ENCODE peak calls at places on chromosomes 11 and 22, in five cellular contexts. N, P, B, G and W are unnamed samples.
A peak's percentile ranks its signal among the peaks of the same experiment; 100 is the strongest.

GRCh38 chr22:30217698-30218565 is 28.6 kb downstream of the LIF start:
- DNase-seq in P (no peak), G (no peak), B (no peak), N (no peak), W (no peak)

GRCh38 chr11:121829159-121829643 is 286.8 kb downstream of the BLID start:
- DNase-seq in B (no peak), G (no peak), P (peak; percentile 97), N (peak; percentile 84), W (peak; percentile 99)

GRCh38 chr11:62108971-62109391 is 14.8 kb upstream of the INCENP start:
- DNase-seq in N (no peak), P (peak; percentile 64), G (no peak), B (no peak), W (peak; percentile 29)

GRCh38 chr11:46977940-46978595 is 41.5 kb downstream of the CSTPP1 start:
- DNase-seq in G (no peak), B (no peak), N (no peak), P (no peak), W (peak; percentile 16)

GRCh38 chr11:57900315-57900714 is 123.4 kb upstream of the OR9Q1 start:
- DNase-seq in P (no peak), N (no peak), B (no peak), G (no peak), W (no peak)

GRCh38 chr11:86068138-86068861 is 584 bp downstream of the PICALM start:
- DNase-seq in N (peak; percentile 90), B (peak; percentile 74), P (no peak), G (no peak), W (no peak)

GRCh38 chr11:35785287-35786167 is 123.0 kb downstream of the TRIM44 start:
- DNase-seq in P (peak; percentile 18), N (no peak), G (no peak), B (no peak), W (no peak)

GRCh38 chr22:50470491-50470890 is 4.3 kb downstream of the SBF1 start:
- DNase-seq in P (no peak), B (no peak), N (no peak), G (no peak), W (no peak)

GRCh38 chr11:2310786-2311455 is 9.1 kb downstream of the TSPAN32 start:
- DNase-seq in N (peak; percentile 76), P (no peak), B (peak; percentile 60), G (peak; percentile 58), W (no peak)

GRCh38 chr11:75472081-75472732 is 39.2 kb upstream of the KLHL35 start:
- DNase-seq in B (no peak), P (no peak), N (no peak), G (no peak), W (no peak)

GRCh38 chr22:27387561-27387960 is 414.0 kb downstream of the MN1 start:
- DNase-seq in N (peak; percentile 63), P (no peak), B (no peak), G (no peak), W (no peak)

GRCh38 chr11:62556102-62556871 is 9.7 kb upstream of the AHNAK start:
- DNase-seq in N (peak; percentile 98), P (peak; percentile 94), G (peak; percentile 99), B (peak; percentile 93), W (peak; percentile 88)

GRCh38 chr11:27328602-27329001 is 34.4 kb downstream of the CCDC34 start:
- DNase-seq in G (no peak), N (no peak), B (no peak), P (peak; percentile 35), W (no peak)

GRCh38 chr11:106305458-106305857 is 228.0 kb downstream of the AASDHPPT start:
- DNase-seq in P (no peak), B (no peak), G (no peak), N (no peak), W (no peak)

GRCh38 chr11:119721129-119722120 is 7.6 kb downstream of the NECTIN1 start:
- DNase-seq in P (peak; percentile 21), B (no peak), G (no peak), N (peak; percentile 83), W (no peak)

GRCh38 chr11:68889948-68890446 is 13.6 kb downstream of the MRPL21 start:
- DNase-seq in P (peak; percentile 42), N (peak; percentile 91), B (no peak), G (no peak), W (peak; percentile 77)

GRCh38 chr11:27807594-27807993 is 107.3 kb upstream of the BDNF start:
- DNase-seq in P (peak; percentile 15), N (no peak), B (no peak), G (no peak), W (no peak)

GRCh38 chr22:45846952-45847351 is 130.0 kb downstream of the WNT7B start:
- DNase-seq in P (peak; percentile 19), B (no peak), G (no peak), N (no peak), W (no peak)

GRCh38 chr11:380996-381395 is 11.7 kb downstream of the B4GALNT4 start:
- DNase-seq in G (no peak), N (no peak), B (no peak), P (no peak), W (no peak)

GRCh38 chr22:25698986-25699385 is 43.0 kb upstream of the MYO18B start:
- DNase-seq in N (no peak), B (no peak), P (no peak), G (no peak), W (no peak)

GRCh38 chr22:25702046-25702445 is 39.9 kb upstream of the MYO18B start:
- DNase-seq in P (peak; percentile 55), G (no peak), B (no peak), N (no peak), W (no peak)

GRCh38 chr22:25698461-25698860 is 43.5 kb upstream of the MYO18B start:
- DNase-seq in P (no peak), G (no peak), N (no peak), B (no peak), W (no peak)

GRCh38 chr22:25702571-25703167 is 39.3 kb upstream of the MYO18B start:
- DNase-seq in P (no peak), N (no peak), B (no peak), G (no peak), W (peak; percentile 7)

GRCh38 chr22:25700996-25701815 is 40.8 kb upstream of the MYO18B start:
- DNase-seq in B (no peak), G (no peak), N (no peak), P (no peak), W (peak; percentile 8)
- H3K4me3 ChIP-seq in B (no peak overlapping the region), G (no peak overlapping the region), N (no peak overlapping the region), P (no peak overlapping the region), W (no peak overlapping the region)

GRCh38 chr22:20116951-20117645 is at the start of gene TRMT2A:
- DNase-seq in N (peak; percentile 100), P (peak; percentile 99), G (peak; percentile 93), B (peak; percentile 99), W (peak; percentile 97)
- TF ChIP-seq CTCF in N (no peak), P (no peak), G (peak; percentile 29), B (peak; percentile 31), W (no peak)

GRCh38 chr11:82733444-82734119 is at the start of gene FAM181B:
- DNase-seq in N (peak; percentile 91), P (peak; percentile 13), B (peak; percentile 70), G (no peak), W (peak; percentile 6)

GRCh38 chr11:82731691-82732277 is 1.9 kb downstream of the FAM181B start:
- DNase-seq in N (no peak), G (no peak), P (no peak), B (no peak), W (no peak)

GRCh38 chr11:82734120-82734479 is 436 bp upstream of the FAM181B start:
- DNase-seq in N (no peak), P (no peak), B (no peak), G (no peak), W (no peak)

GRCh38 chr11:82732348-82732733 is 1.3 kb downstream of the FAM181B start:
- DNase-seq in B (no peak), N (no peak), G (no peak), P (no peak), W (no peak)

GRCh38 chr11:82732734-82733443 is 775 bp downstream of the FAM181B start:
- DNase-seq in B (peak; percentile 63), P (no peak), N (no peak), G (no peak), W (no peak)
- H3K4me3 ChIP-seq in B (peak overlapping the region; percentile 50), P (peak overlapping the region; percentile 28), N (peak overlapping the region; percentile 43), G (peak overlapping the region; percentile 43), W (peak overlapping the region; percentile 52)

GRCh38 chr11:69941546-69942332 is 122.5 kb upstream of the FGF3 start:
- DNase-seq in B (peak; percentile 28), N (no peak), G (peak; percentile 24), P (no peak), W (no peak)

GRCh38 chr11:69942333-69942820 is 123.2 kb upstream of the FGF3 start:
- DNase-seq in B (peak; percentile 46), G (peak; percentile 29), P (no peak), N (no peak), W (no peak)

GRCh38 chr11:69943506-69943905 is 124.3 kb upstream of the FGF3 start:
- DNase-seq in N (no peak), B (peak; percentile 55), P (no peak), G (peak; percentile 42), W (no peak)

GRCh38 chr11:69944146-69944795 is 125.1 kb upstream of the FGF3 start:
- DNase-seq in N (no peak), G (peak; percentile 33), B (peak; percentile 42), P (no peak), W (no peak)

DNA sequence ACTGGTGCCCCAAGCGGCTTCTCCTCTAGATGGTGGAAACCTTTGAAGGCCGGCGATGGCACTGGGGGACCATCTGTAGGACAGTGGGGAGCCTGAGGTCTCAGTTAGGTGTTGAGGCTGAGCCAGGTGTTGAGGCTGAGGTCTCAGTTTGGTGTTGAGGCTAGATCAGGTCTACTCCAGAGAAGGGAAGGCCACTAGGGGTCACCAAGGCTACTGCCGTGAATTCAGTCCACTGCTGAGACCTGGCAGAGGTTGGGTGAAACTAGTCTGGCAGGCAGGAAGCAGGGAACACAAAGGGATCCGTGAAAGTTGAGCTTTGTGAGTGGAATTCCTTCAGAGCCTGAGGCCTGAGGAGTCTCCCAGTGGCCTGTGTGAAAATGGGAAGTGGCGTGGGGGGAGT is 123.8 kb upstream of the FGF3 start:
- DNase-seq in N (no peak), G (peak; percentile 51), P (no peak), B (peak; percentile 30), W (no peak)
- TF ChIP-seq CTCF in N (no peak), G (peak; percentile 24), P (no peak), B (no peak), W (peak; percentile 27)

GRCh38 chr22:17778412-17778976 is 4.2 kb upstream of the BID start:
- DNase-seq in P (no peak), N (no peak), G (no peak), B (no peak), W (no peak)
- H3K4me3 ChIP-seq in P (no peak overlapping the region), N (no peak overlapping the region), G (no peak overlapping the region), B (no peak overlapping the region), W (no peak overlapping the region)

DNA sequence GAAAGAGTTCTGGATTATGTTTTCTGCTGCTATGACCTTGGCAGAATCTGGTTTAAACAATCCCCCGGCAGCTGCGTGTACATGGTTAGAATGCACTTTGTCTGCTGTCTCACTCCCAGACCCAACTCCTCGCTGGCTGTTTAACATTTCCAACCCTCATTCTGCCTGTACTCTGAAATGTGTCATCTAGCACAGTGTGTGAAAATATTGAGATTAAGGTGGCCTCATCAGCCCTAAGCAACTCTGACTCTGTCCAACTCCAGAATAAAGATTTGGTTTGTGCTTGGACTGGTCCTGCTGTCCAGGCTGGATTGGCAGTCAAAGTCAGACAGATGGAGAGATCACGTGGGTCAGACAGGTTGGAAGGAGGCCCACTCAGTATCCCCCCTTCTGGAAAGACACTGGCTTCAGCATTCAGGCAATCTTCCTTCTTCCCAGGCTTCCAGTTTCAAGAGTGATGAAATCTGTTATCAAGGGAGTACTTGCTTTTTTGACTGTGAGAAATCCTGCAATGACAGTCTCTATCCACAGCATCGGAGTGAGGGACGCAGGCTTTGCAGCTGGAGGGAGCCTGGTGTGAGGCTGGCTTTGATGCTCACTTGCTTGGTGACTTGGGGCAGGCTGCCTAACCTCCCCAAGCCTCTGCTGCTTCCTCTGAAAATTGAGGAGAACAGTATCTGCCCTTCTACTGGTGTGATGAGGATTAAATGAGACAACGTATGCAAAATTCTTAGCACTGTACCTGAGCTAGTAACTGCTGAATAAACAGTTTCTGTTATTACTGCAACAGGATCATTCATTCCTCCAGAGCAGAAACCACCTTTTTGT is 29.8 kb downstream of the ABTB2 start:
- DNase-seq in G (no peak), B (no peak), N (no peak), P (peak; percentile 30), W (no peak)
- TF ChIP-seq CTCF in G (no peak), B (no peak), N (no peak), P (no peak), W (no peak)